ENCODE peak calls at places on chromosomes 2 and 18, in four cellular contexts. B, A, N and Q are unnamed samples.
A peak's percentile ranks its signal among the peaks of the same experiment; 100 is the strongest.

GRCh38 chr2:202871161-202872141 is at the start of gene ICA1L:
- DNase-seq in A (peak; percentile 56), N (peak; percentile 22), B (peak; percentile 48), Q (peak; percentile 55)

GRCh38 chr2:163573652-163574051 is 162.2 kb downstream of the FIGN start:
- DNase-seq in A (no peak), N (no peak), B (no peak), Q (no peak)

GRCh38 chr2:227388537-227389011 is 825 bp upstream of the SCYGR1 start:
- DNase-seq in B (peak; percentile 51), N (no peak), A (no peak), Q (peak; percentile 95)

GRCh38 chr2:221606369-221606768 is 34.3 kb upstream of the EPHA4 start:
- DNase-seq in A (no peak), N (no peak), B (no peak), Q (no peak)

GRCh38 chr2:35714883-35715282 is 640.7 kb upstream of the CRIM1 start:
- DNase-seq in A (no peak), B (no peak), N (no peak), Q (peak; percentile 87)

GRCh38 chr2:193847140-193847539 is 1652.4 kb upstream of the TMEFF2 start:
- DNase-seq in A (no peak), B (peak; percentile 35), N (no peak), Q (peak; percentile 50)

GRCh38 chr2:239382384-239382880 is 18.4 kb downstream of the HDAC4 start:
- DNase-seq in N (no peak), A (peak; percentile 3), B (no peak), Q (no peak)

GRCh38 chr18:30810580-30810979 is 232.0 kb downstream of the DSC3 start:
- DNase-seq in N (no peak), B (no peak), A (no peak), Q (no peak)